ENCODE peak calls at places on chromosomes 5 and 9, in nine cellular contexts. K, T, P, E, G, Z, L, X and D are unnamed samples.

GRCh38 chr5:75368391-75368790 is 31.4 kb downstream of the HMGCR start:
- DNase-seq in X (no peak), K (no peak), L (no peak), G (no peak), P (no peak), Z (no peak), T (no peak), E (peak; percentile 13), D (no peak)

GRCh38 chr9:133119039-133119438 is 2.0 kb downstream of the RALGDS start:
- DNase-seq in K (no peak), X (no peak), T (no peak), P (no peak), L (no peak), E (no peak), G (peak; percentile 90), Z (peak; percentile 75), D (no peak)

GRCh38 chr9:114138537-114138936 is 16.8 kb upstream of the COL27A1 start:
- DNase-seq in Z (no peak), T (no peak), X (no peak), E (no peak), L (no peak), G (no peak), K (no peak), P (no peak), D (no peak)

GRCh38 chr9:125509476-125509875 is 197.5 kb downstream of the MAPKAP1 start:
- DNase-seq in P (no peak), L (no peak), G (no peak), T (peak; percentile 69), E (no peak), Z (no peak), K (no peak), X (no peak), D (no peak)

GRCh38 chr9:105466898-105467455 is 19.1 kb downstream of the FSD1L start:
- DNase-seq in Z (no peak), E (no peak), L (no peak), G (no peak), X (no peak), T (no peak), K (no peak), P (no peak), D (no peak)

GRCh38 chr9:86407022-86407421 is 52.8 kb upstream of the TUT7 start:
- DNase-seq in L (no peak), T (no peak), G (no peak), P (peak; percentile 18), E (peak; percentile 4), Z (no peak), X (no peak), K (no peak), D (no peak)

GRCh38 chr5:171562822-171563221 is 143.4 kb downstream of the FGF18 start:
- DNase-seq in L (no peak), Z (no peak), P (no peak), E (no peak), T (no peak), G (no peak), X (no peak), K (no peak), D (no peak)

GRCh38 chr5:122101636-122102285 is 23.7 kb upstream of the LOX start:
- DNase-seq in G (peak; percentile 39), K (no peak), Z (no peak), P (peak; percentile 73), L (no peak), T (peak; percentile 55), X (peak; percentile 70), E (peak; percentile 26), D (peak; percentile 80)

GRCh38 chr5:137622850-137623249 is 113.0 kb downstream of the KLHL3 start:
- DNase-seq in G (peak; percentile 96), L (no peak), K (peak; percentile 94), Z (peak; percentile 88), X (no peak), T (no peak), P (no peak), E (no peak), D (no peak)

GRCh38 chr5:74589204-74590056 is 51.1 kb downstream of the ENC1 start:
- DNase-seq in Z (no peak), L (no peak), K (no peak), P (no peak), T (no peak), G (no peak), E (no peak), X (no peak), D (no peak)

GRCh38 chr5:81359108-81359507 is 34.8 kb downstream of the ACOT12 start:
- DNase-seq in P (no peak), T (no peak), L (no peak), X (no peak), E (no peak), Z (no peak), K (no peak), G (no peak), D (no peak)

GRCh38 chr5:142670811-142671210 is 15.1 kb downstream of the FGF1 start:
- DNase-seq in T (no peak), P (no peak), Z (no peak), E (no peak), G (no peak), L (no peak), K (no peak), X (no peak), D (no peak)

GRCh38 chr9:124514874-124515273 is 7.7 kb upstream of the NR5A1 start:
- DNase-seq in X (no peak), Z (no peak), G (no peak), T (no peak), L (no peak), K (no peak), E (no peak), P (no peak), D (no peak)

GRCh38 chr9:16246785-16247184 is 623.7 kb downstream of the BNC2 start:
- DNase-seq in K (no peak), Z (no peak), P (no peak), L (no peak), G (no peak), T (no peak), E (no peak), X (no peak), D (no peak)

GRCh38 chr5:6905883-6906282 is 192.7 kb downstream of the TENT4A start:
- DNase-seq in P (no peak), E (no peak), Z (peak; percentile 52), T (no peak), X (no peak), L (no peak), K (no peak), G (no peak), D (no peak)

GRCh38 chr5:65837139-65837538 is 89.2 kb upstream of the ERBIN start:
- DNase-seq in P (peak; percentile 17), G (no peak), X (no peak), T (no peak), Z (no peak), L (no peak), K (no peak), E (peak; percentile 35), D (no peak)

GRCh38 chr5:179406031-179406681 is 60.9 kb upstream of the ADAMTS2 start:
- DNase-seq in G (no peak), P (no peak), L (no peak), E (no peak), T (peak; percentile 43), K (peak; percentile 49), X (no peak), Z (no peak), D (no peak)

GRCh38 chr5:72178910-72179815 is 71.9 kb downstream of the MAP1B start:
- DNase-seq in P (peak; percentile 88), G (peak; percentile 72), X (peak; percentile 79), T (no peak), K (peak; percentile 89), Z (peak; percentile 68), L (no peak), E (peak; percentile 86), D (no peak)

GRCh38 chr5:2669259-2669658 is 82.2 kb downstream of the IRX2 start:
- DNase-seq in P (no peak), E (no peak), L (no peak), X (no peak), Z (no peak), T (no peak), G (no peak), K (no peak), D (no peak)

GRCh38 chr5:170747851-170748250 is 35.7 kb upstream of the GABRP start:
- DNase-seq in L (no peak), P (peak; percentile 25), X (peak; percentile 30), G (no peak), E (no peak), K (no peak), Z (peak; percentile 46), T (peak; percentile 64), D (no peak)

GRCh38 chr9:32928145-32928763 is 73.2 kb downstream of the APTX start:
- DNase-seq in K (no peak), X (no peak), G (no peak), E (no peak), T (no peak), P (no peak), L (no peak), Z (no peak), D (no peak)

GRCh38 chr5:167011196-167011595 is 1280.2 kb upstream of the WWC1 start:
- DNase-seq in K (no peak), L (no peak), Z (no peak), X (no peak), T (no peak), P (no peak), G (no peak), E (no peak), D (no peak)

GRCh38 chr5:79193643-79194042 is 42.3 kb upstream of the JMY start:
- DNase-seq in X (no peak), P (no peak), E (peak; percentile 26), T (no peak), Z (no peak), G (no peak), L (no peak), K (no peak), D (no peak)

GRCh38 chr5:107376546-107377276 is 294.0 kb downstream of the EFNA5 start:
- DNase-seq in K (no peak), T (no peak), P (no peak), E (no peak), Z (no peak), X (no peak), G (no peak), L (no peak), D (no peak)

GRCh38 chr5:60143912-60144311 is 250.4 kb upstream of the PDE4D start:
- DNase-seq in T (no peak), L (no peak), P (no peak), Z (no peak), G (no peak), X (no peak), K (no peak), E (no peak), D (no peak)

GRCh38 chr5:98483301-98483700 is 290.2 kb upstream of the RGMB start:
- DNase-seq in E (no peak), X (no peak), K (no peak), Z (no peak), G (no peak), L (no peak), T (no peak), P (no peak), D (no peak)

GRCh38 chr5:132491368-132492364 is 1.1 kb upstream of the IRF1 start:
- DNase-seq in L (no peak), E (no peak), Z (no peak), T (no peak), X (no peak), G (no peak), K (no peak), P (no peak), D (no peak)

GRCh38 chr5:66779535-66779934 is 183.3 kb downstream of the MAST4 start:
- DNase-seq in E (no peak), K (no peak), T (no peak), G (no peak), X (no peak), Z (no peak), P (no peak), L (no peak), D (no peak)

GRCh38 chr9:9556865-9557803 is 1055.7 kb downstream of the PTPRD start:
- DNase-seq in Z (no peak), E (no peak), G (no peak), X (no peak), K (no peak), P (no peak), L (no peak), T (no peak), D (no peak)

GRCh38 chr9:1759009-1759408 is 256.1 kb upstream of the SMARCA2 start:
- DNase-seq in P (no peak), G (no peak), L (no peak), K (no peak), T (no peak), E (no peak), Z (no peak), X (no peak), D (peak; percentile 59)

GRCh38 chr9:117815315-117815714 is 111.1 kb downstream of the TLR4 start:
- DNase-seq in T (no peak), K (no peak), Z (no peak), L (no peak), X (no peak), G (no peak), E (no peak), P (no peak), D (no peak)